ENCODE peak calls at places on chromosomes 12 and 14, in eight cellular contexts. V is adrenal gland, D is IMR-90, U is Peyer's patch, C is esophagus squamous epithelium, B is A549, F is H54, N is GM12892. E is an unnamed sample.

GRCh38 chr12:68034567-68034966 is 45.3 kb downstream of the IFNG-AS1 start:
- DNase-seq in V (no peak), D (no peak), U (no peak), C (no peak), B (no peak), F (no peak), N (no peak), E (no peak)

GRCh38 chr12:52380271-52380694 is 5.2 kb downstream of the KRT84 start:
- DNase-seq in V (no peak), D (no peak), U (no peak), C (no peak), B (peak), F (no peak), N (no peak), E (peak)

GRCh38 chr12:127774828-127775227 is 492.1 kb upstream of the TMEM132C start:
- DNase-seq in V (no peak), D (no peak), U (no peak), C (no peak), B (no peak), F (no peak), N (no peak), E (no peak)

GRCh38 chr14:28785096-28785952 is 18.7 kb downstream of the FOXG1 start:
- DNase-seq in V (no peak), D (peak), U (no peak), C (no peak), B (no peak), F (no peak), N (no peak), E (peak)

GRCh38 chr12:95986635-95987535 is 9.3 kb downstream of the HAL start:
- DNase-seq in V (no peak), D (no peak), U (no peak), C (no peak), B (no peak), F (no peak), N (no peak), E (no peak)

GRCh38 chr14:59698793-59699192 is 122.2 kb upstream of the CCDC175 start:
- DNase-seq in V (no peak), D (no peak), U (no peak), C (no peak), B (no peak), F (no peak), N (no peak), E (no peak)

GRCh38 chr14:56205906-56206305 is 87.7 kb downstream of the PELI2 start:
- DNase-seq in V (no peak), D (no peak), U (no peak), C (no peak), B (no peak), F (no peak), N (no peak), E (peak)

GRCh38 chr14:24179961-24180726 is 8.3 kb downstream of the REC8 start:
- DNase-seq in V (peak), D (peak), U (no peak), C (no peak), B (no peak), F (no peak), N (no peak), E (no peak)

GRCh38 chr14:103224996-103225874 is 102.0 kb downstream of the TNFAIP2 start:
- DNase-seq in V (no peak), D (peak), U (no peak), C (no peak), B (no peak), F (no peak), N (no peak), E (no peak)

GRCh38 chr14:55710506-55711041 is 130.6 kb downstream of the KTN1 start:
- DNase-seq in V (no peak), D (no peak), U (no peak), C (no peak), B (no peak), F (no peak), N (no peak), E (no peak)

GRCh38 chr12:49227701-49228100 is 37.2 kb upstream of the TUBA1C start:
- DNase-seq in V (no peak), D (no peak), U (no peak), C (no peak), B (no peak), F (no peak), N (no peak), E (no peak)

GRCh38 chr12:34394211-34395055 is 372.1 kb downstream of the ALG10 start:
- DNase-seq in V (peak), D (no peak), U (peak), C (no peak), B (no peak), F (no peak), N (no peak), E (peak)

GRCh38 chr14:105433161-105433605 is 13.6 kb downstream of the MTA1 start:
- DNase-seq in V (no peak), D (no peak), U (no peak), C (no peak), B (no peak), F (no peak), N (no peak), E (no peak)

GRCh38 chr12:28569698-28570411 is 379.6 kb downstream of the CCDC91 start:
- DNase-seq in V (no peak), D (peak), U (no peak), C (no peak), B (peak), F (no peak), N (no peak), E (no peak)

GRCh38 chr14:99628832-99629618 is 15.9 kb upstream of the HHIPL1 start:
- DNase-seq in V (peak), D (peak), U (peak), C (no peak), B (peak), F (peak), N (peak), E (peak)

GRCh38 chr12:6830286-6830892 is 2.2 kb downstream of the P3H3 start:
- DNase-seq in V (no peak), D (no peak), U (no peak), C (no peak), B (no peak), F (no peak), N (no peak), E (no peak)

GRCh38 chr12:89933911-89934310 is 225.3 kb upstream of the ATP2B1 start:
- DNase-seq in V (no peak), D (peak), U (no peak), C (no peak), B (no peak), F (no peak), N (no peak), E (no peak)

GRCh38 chr14:104280902-104281767 is 142.7 kb downstream of the KIF26A start:
- DNase-seq in V (peak), D (no peak), U (peak), C (no peak), B (no peak), F (no peak), N (no peak), E (peak)

GRCh38 chr12:47812797-47813490 is 6.8 kb downstream of the HDAC7 start:
- DNase-seq in V (peak), D (peak), U (peak), C (no peak), B (peak), F (peak), N (peak), E (peak)

GRCh38 chr14:101687756-101688546 is 73.6 kb upstream of the PPP2R5C start:
- DNase-seq in V (no peak), D (no peak), U (no peak), C (no peak), B (no peak), F (no peak), N (no peak), E (no peak)

GRCh38 chr14:52235866-52236510 is 31.5 kb upstream of the PTGDR start:
- DNase-seq in V (no peak), D (no peak), U (no peak), C (no peak), B (no peak), F (no peak), N (no peak), E (no peak)

GRCh38 chr14:67875175-67876006 is 55.8 kb downstream of the RAD51B start:
- DNase-seq in V (no peak), D (no peak), U (no peak), C (no peak), B (no peak), F (no peak), N (no peak), E (no peak)

GRCh38 chr12:107441906-107442305 is 243.7 kb upstream of the PWP1 start:
- DNase-seq in V (no peak), D (peak), U (peak), C (no peak), B (no peak), F (no peak), N (no peak), E (no peak)

GRCh38 chr14:22939684-22940083 is 10.5 kb upstream of the PRMT5 start:
- DNase-seq in V (no peak), D (peak), U (no peak), C (no peak), B (no peak), F (no peak), N (no peak), E (no peak)

GRCh38 chr12:46483572-46484395 is 111.2 kb upstream of the SLC38A2 start:
- DNase-seq in V (no peak), D (peak), U (no peak), C (no peak), B (no peak), F (no peak), N (no peak), E (no peak)

GRCh38 chr12:10212623-10213131 is at the start of gene GABARAPL1:
- DNase-seq in V (peak), D (peak), U (peak), C (peak), B (peak), F (peak), N (peak), E (peak)

GRCh38 chr12:10214877-10215267 is 2.2 kb downstream of the GABARAPL1 start:
- DNase-seq in V (no peak), D (no peak), U (no peak), C (no peak), B (no peak), F (no peak), N (no peak), E (no peak)

GRCh38 chr12:10214131-10214876 is 1.6 kb downstream of the GABARAPL1 start:
- DNase-seq in V (no peak), D (peak), U (no peak), C (no peak), B (no peak), F (no peak), N (no peak), E (no peak)

GRCh38 chr12:10211975-10212622 is 578 bp upstream of the GABARAPL1 start:
- DNase-seq in V (peak), D (peak), U (peak), C (peak), B (peak), F (peak), N (peak), E (peak)

GRCh38 chr12:10213168-10214130 is 772 bp downstream of the GABARAPL1 start:
- DNase-seq in V (peak), D (peak), U (peak), C (no peak), B (peak), F (peak), N (peak), E (peak)
- TF ChIP-seq POLR2A in V (peak), D (peak), U (peak), C (no peak), B (no peak), F (no peak), N (no peak), E (peak)

GRCh38 chr12:116916122-116916521 is 5.4 kb downstream of the FBXW8 start:
- DNase-seq in V (no peak), D (peak), U (no peak), C (no peak), B (no peak), F (peak), N (no peak), E (no peak)

GRCh38 chr12:116915326-116915725 is 4.6 kb downstream of the FBXW8 start:
- DNase-seq in V (no peak), D (no peak), U (no peak), C (no peak), B (no peak), F (no peak), N (no peak), E (no peak)

GRCh38 chr12:116906285-116906684 is 4.5 kb upstream of the FBXW8 start:
- DNase-seq in V (no peak), D (no peak), U (no peak), C (no peak), B (no peak), F (no peak), N (no peak), E (no peak)

GRCh38 chr12:116910280-116910644 is 488 bp upstream of the FBXW8 start:
- DNase-seq in V (no peak), D (no peak), U (no peak), C (no peak), B (no peak), F (no peak), N (no peak), E (no peak)

DNA sequence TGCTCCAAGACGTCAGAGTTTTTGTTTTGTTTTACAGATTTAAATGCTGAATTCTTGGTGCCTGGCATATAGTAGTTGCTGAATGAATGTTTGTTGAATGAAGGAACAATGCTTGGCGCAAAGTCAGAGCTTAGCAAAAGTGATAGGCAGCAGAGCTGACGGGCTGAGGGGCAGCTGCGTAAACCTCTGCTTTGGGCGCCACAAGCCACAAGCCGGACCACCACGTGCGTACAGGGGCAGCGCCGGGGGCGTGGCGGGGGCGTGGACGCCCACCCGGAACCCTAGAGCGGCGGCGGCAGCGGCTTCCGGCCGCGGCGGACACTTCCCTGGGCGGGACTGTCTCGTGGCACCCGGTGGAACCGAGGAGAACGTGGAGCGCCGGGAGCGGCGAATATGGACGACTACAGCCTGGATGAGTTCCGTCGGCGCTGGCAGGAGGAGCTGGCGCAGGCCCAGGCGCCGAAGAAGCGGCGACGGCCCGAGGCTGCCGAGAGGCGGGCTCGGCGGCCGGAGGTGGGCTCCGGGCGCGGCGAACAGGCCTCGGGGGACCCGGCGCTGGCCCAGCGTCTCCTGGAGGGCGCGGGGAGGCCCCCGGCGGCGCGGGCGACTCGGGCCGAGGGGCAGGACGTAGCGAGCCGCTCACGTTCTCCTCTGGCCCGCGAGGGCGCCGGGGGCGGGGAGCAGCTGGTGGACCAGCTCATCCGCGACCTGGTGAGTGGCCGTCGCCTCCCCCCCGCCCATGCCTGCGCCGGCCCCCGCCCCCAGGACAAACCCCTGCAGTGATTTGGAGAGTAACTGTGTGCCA is at the start of gene FBXW8:
- DNase-seq in V (peak), D (peak), U (peak), C (no peak), B (peak), F (peak), N (peak), E (peak)
- TF ChIP-seq POLR2A in V (no peak), D (peak), U (no peak), C (no peak), B (peak), F (peak), N (peak), E (peak)

DNA sequence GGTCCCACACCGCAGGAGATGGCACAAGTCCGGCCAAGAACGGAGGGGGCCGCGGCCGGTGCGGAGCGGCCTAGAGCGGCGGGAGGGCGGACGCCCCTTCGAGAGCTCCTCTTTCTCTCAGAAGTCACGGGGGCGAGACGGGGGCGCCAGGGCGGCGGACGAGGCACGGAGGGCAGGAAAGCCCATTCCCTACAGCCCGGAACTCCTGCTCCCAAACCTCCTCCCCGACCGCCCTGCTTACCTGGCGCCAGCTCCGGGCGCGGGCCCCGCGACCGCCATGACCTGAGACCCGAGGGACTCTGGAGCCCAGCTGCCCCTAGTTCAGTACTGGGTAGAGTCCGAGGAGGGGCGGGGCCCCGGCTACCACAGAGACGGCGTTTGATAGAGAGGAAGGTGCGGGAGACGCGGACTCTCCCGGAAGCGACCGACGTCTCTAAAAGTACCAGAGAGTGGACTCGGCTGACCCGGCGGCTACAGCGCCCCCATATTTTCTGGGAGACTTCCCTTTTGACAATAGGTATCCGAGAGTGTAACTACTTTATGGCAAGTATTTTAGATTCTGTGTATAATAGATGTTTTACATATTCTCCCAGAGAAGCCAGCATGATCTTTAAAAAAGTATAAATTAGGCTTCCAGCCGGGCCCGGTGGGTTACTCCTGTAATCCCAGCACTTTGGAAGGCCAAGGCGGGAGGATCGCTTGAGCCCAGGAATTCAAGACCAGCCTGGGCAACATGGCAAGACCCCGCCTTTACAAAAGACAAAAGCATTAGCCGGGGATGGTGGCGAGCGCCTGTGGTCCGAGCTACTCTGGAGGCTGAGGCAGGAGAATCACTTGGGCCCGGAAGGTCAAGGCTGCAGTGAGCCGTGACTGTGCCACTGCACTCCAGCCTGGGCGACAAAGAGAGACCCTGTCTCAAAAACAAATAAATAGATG is at the start of gene ABCD4:
- DNase-seq in V (peak), D (peak), U (peak), C (peak), B (peak), F (peak), N (peak), E (peak)
- TF ChIP-seq POLR2A in V (peak), D (peak), U (peak), C (no peak), B (peak), F (peak), N (peak), E (peak)

DNA sequence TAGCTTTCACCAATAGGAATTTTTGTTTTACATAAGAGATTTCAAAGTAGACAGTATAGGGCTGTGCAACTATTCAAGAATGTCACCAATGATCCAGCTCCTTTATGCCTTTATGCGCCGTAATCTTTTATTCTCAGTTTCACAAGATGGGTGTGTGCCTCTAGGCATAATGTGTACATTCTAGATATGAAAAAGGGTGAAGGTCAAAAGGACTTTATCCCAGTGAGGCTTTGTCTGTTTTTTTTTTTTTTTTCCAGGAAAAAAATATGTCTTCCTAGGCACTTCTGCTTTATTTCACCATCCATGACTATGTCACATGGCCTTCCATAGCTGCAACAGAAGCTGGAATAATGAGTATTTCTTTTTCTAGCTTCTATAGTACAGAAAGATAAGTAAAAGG is 142.3 kb upstream of the IGF1 start:
- DNase-seq in V (no peak), D (no peak), U (no peak), C (no peak), B (no peak), F (no peak), N (no peak), E (no peak)
- TF ChIP-seq POLR2A in V (no peak), D (no peak), U (no peak), C (no peak), B (no peak), F (no peak), N (no peak), E (no peak)

DNA sequence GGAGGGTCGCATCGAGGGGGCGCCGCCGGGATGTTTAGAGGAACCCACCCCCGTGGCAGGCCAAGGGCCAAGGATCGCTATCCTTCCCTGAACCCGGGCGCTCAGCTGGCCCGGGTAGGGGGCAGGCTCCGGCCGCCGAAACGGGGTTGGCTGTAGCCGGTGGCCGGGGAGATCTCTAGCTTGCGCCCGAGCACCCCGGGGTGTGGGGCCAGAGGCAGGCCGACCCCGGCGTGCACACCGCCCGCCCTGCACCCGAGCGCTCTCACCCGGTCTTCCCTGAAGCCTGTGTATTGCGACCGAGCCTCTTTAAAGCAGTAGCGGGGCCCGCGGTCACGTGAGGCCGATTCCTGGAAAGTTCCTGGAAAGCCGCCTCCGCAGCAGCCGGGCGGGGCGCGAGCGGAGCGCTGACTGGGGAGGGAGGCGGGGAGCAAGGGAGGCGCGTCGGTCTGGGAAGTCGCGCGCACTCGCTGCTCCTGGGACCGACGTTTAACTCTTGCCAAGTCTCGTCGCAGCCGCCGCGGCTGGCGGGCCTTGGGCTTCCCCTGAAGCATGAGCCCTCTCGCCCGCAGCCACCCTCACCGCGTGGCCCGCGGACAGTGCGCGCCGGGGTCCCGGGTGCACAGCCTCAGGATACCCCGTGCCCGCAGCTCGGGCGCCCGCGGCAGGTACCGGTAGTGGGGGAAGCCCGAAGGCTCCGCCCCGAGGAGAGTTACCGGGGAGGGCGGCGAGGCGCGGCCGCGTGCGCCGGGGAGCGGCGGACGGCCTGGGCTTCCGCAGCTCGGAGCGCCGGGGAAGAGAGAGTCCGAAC is 1.7 kb upstream of the SOCS2 start:
- DNase-seq in V (peak), D (peak), U (peak), C (peak), B (peak), F (peak), N (peak), E (peak)
- TF ChIP-seq POLR2A in V (peak), D (peak), U (peak), C (no peak), B (peak), F (peak), N (peak), E (peak)

GRCh38 chr14:37051680-37052079 is 120.7 kb downstream of the SLC25A21 start:
- DNase-seq in V (no peak), D (no peak), U (no peak), C (no peak), B (no peak), F (no peak), N (no peak), E (no peak)
- TF ChIP-seq POLR2A in V (no peak), D (no peak), U (no peak), C (no peak), B (no peak), F (no peak), N (no peak), E (no peak)

GRCh38 chr12:114018669-114019068 is 52.5 kb upstream of the RBM19 start:
- DNase-seq in V (no peak), D (peak), U (no peak), C (no peak), B (no peak), F (no peak), N (no peak), E (no peak)
- TF ChIP-seq POLR2A in V (no peak), D (no peak), U (no peak), C (no peak), B (no peak), F (no peak), N (no peak), E (no peak)

E was measured in upper lobe of left lung.